ENCODE peak calls at places on chromosomes 11 and 22, in six cellular contexts. G is endothelial cell of umbilical vein, K is GM13977, Y is frontal cortex, P is fibroblast of the aortic adventitia, R is foreskin melanocyte. J is an unnamed sample.

GRCh38 chr22:23380230-23380573 is 199.9 kb downstream of the IGLL1 start:
- DNase-seq in G (no peak), K (no peak), Y (no peak), P (no peak), R (no peak), J (no peak)

GRCh38 chr11:1771700-1772099 is 8.0 kb upstream of the CTSD start:
- DNase-seq in G (no peak), K (no peak), Y (no peak), P (peak; percentile 69), R (no peak), J (no peak)

GRCh38 chr11:98561877-98562395 is 458.8 kb upstream of the CNTN5 start:
- DNase-seq in G (no peak), K (no peak), Y (no peak), P (no peak), R (no peak), J (no peak)

GRCh38 chr11:120494595-120494994 is 17.0 kb upstream of the GRIK4 start:
- DNase-seq in G (no peak), K (no peak), Y (no peak), P (no peak), R (no peak), J (no peak)

GRCh38 chr11:37502202-37502601 is 904.2 kb upstream of the RAG2 start:
- DNase-seq in G (no peak), K (no peak), Y (no peak), P (peak; percentile 25), R (no peak), J (no peak)

GRCh38 chr11:118142809-118143208 is 9.8 kb downstream of the SCN4B start:
- DNase-seq in G (no peak), K (no peak), Y (no peak), P (no peak), R (no peak), J (no peak)

GRCh38 chr22:46352691-46353386 is 17.3 kb downstream of the TRMU start:
- DNase-seq in G (no peak), K (no peak), Y (peak; percentile 60), P (no peak), R (no peak), J (no peak)

GRCh38 chr11:2750101-2750509 is 50.3 kb upstream of the KCNQ1OT1 start:
- DNase-seq in G (no peak), K (no peak), Y (no peak), P (no peak), R (no peak), J (no peak)

GRCh38 chr22:17152340-17152739 is 6.7 kb downstream of the HDHD5 start:
- DNase-seq in G (no peak), K (no peak), Y (no peak), P (no peak), R (no peak), J (no peak)

GRCh38 chr11:128593281-128593680 is 5.9 kb upstream of the ETS1 start:
- DNase-seq in G (no peak), K (no peak), Y (no peak), P (no peak), R (no peak), J (no peak)

J was measured in tibial nerve.